ENCODE peak calls at places on chromosomes 13 and 19, in ten cellular contexts. M, S, R, O, F, W, B, Z, X and Q are unnamed samples.

GRCh38 chr13:90545070-90545840 is 802.2 kb upstream of the MIR17HG start:
- DNase-seq in M (no peak), S (no peak), R (no peak), O (peak), F (peak), W (no peak), B (no peak), Z (no peak), X (no peak), Q (no peak)

GRCh38 chr13:28324181-28324789 is 170.6 kb downstream of the FLT1 start:
- DNase-seq in M (peak), S (peak), R (peak), O (peak), F (peak), W (peak), B (no peak), Z (peak), X (peak), Q (no peak)

GRCh38 chr13:96052655-96053002 is 572 bp downstream of the UGGT2 start:
- DNase-seq in M (peak), S (peak), R (peak), O (peak), F (peak), W (peak), B (no peak), Z (no peak), X (no peak), Q (peak)

GRCh38 chr19:27774827-27775226 is 1438.1 kb downstream of the UQCRFS1 start:
- DNase-seq in M (no peak), S (no peak), R (no peak), O (peak), F (no peak), W (no peak), B (no peak), Z (no peak), X (no peak), Q (no peak)

GRCh38 chr13:36089130-36089529 is 42.1 kb downstream of the DCLK1 start:
- DNase-seq in M (no peak), S (no peak), R (no peak), O (no peak), F (no peak), W (no peak), B (no peak), Z (no peak), X (no peak), Q (no peak)

GRCh38 chr19:47093841-47094240 is 19.7 kb downstream of the ZC3H4 start:
- DNase-seq in M (no peak), S (no peak), R (no peak), O (no peak), F (no peak), W (no peak), B (no peak), Z (no peak), X (no peak), Q (no peak)

GRCh38 chr19:41225238-41226052 is 6.4 kb downstream of the AXL start:
- DNase-seq in M (no peak), S (peak), R (peak), O (peak), F (no peak), W (peak), B (no peak), Z (no peak), X (peak), Q (no peak)

GRCh38 chr19:50719566-50719965 is at the start of gene SHANK1:
- DNase-seq in M (no peak), S (no peak), R (no peak), O (peak), F (no peak), W (no peak), B (no peak), Z (no peak), X (no peak), Q (no peak)

GRCh38 chr19:36547001-36547732 is 19.1 kb upstream of the ZNF260 start:
- DNase-seq in M (no peak), S (no peak), R (no peak), O (peak), F (no peak), W (no peak), B (no peak), Z (no peak), X (no peak), Q (no peak)

GRCh38 chr19:35852029-35852780 is at the start of gene NPHS1:
- DNase-seq in M (no peak), S (no peak), R (no peak), O (no peak), F (no peak), W (no peak), B (no peak), Z (no peak), X (no peak), Q (no peak)

GRCh38 chr19:16441661-16442071 is 30.1 kb downstream of the EPS15L1 start:
- DNase-seq in M (no peak), S (peak), R (no peak), O (peak), F (peak), W (no peak), B (no peak), Z (no peak), X (peak), Q (no peak)

GRCh38 chr13:97944396-97945029 is 9.0 kb upstream of the IPO5 start:
- DNase-seq in M (no peak), S (no peak), R (no peak), O (peak), F (no peak), W (no peak), B (no peak), Z (no peak), X (no peak), Q (no peak)

GRCh38 chr13:92135509-92135908 is 737.1 kb downstream of the GPC5 start:
- DNase-seq in M (no peak), S (no peak), R (no peak), O (no peak), F (no peak), W (no peak), B (no peak), Z (no peak), X (no peak), Q (no peak)

GRCh38 chr19:7679017-7679720 is 1.5 kb upstream of the TRAPPC5 start:
- DNase-seq in M (peak), S (no peak), R (no peak), O (no peak), F (no peak), W (no peak), B (no peak), Z (peak), X (peak), Q (peak)

GRCh38 chr13:104327217-104327616 is 1261.0 kb upstream of the SLC10A2 start:
- DNase-seq in M (no peak), S (no peak), R (no peak), O (no peak), F (no peak), W (no peak), B (no peak), Z (no peak), X (no peak), Q (no peak)

GRCh38 chr13:114146173-114146572 is 13.8 kb upstream of the RASA3 start:
- DNase-seq in M (no peak), S (no peak), R (no peak), O (no peak), F (no peak), W (no peak), B (no peak), Z (no peak), X (no peak), Q (no peak)

GRCh38 chr19:14159059-14159458 is 22.7 kb upstream of the ASF1B start:
- DNase-seq in M (no peak), S (no peak), R (no peak), O (no peak), F (no peak), W (no peak), B (no peak), Z (no peak), X (no peak), Q (no peak)

GRCh38 chr19:56272448-56272847 is at the start of gene EDDM13:
- DNase-seq in M (peak), S (no peak), R (no peak), O (no peak), F (no peak), W (no peak), B (no peak), Z (no peak), X (no peak), Q (no peak)

GRCh38 chr13:75468098-75468497 is 13.9 kb downstream of the TBC1D4 start:
- DNase-seq in M (no peak), S (no peak), R (no peak), O (no peak), F (no peak), W (no peak), B (no peak), Z (no peak), X (no peak), Q (no peak)

GRCh38 chr13:49113526-49114286 is 106.4 kb upstream of the MLNR start:
- DNase-seq in M (no peak), S (no peak), R (no peak), O (peak), F (no peak), W (no peak), B (no peak), Z (no peak), X (no peak), Q (no peak)

GRCh38 chr13:42883771-42884170 is 102.4 kb downstream of the FAM216B start:
- DNase-seq in M (peak), S (no peak), R (peak), O (peak), F (peak), W (peak), B (no peak), Z (peak), X (peak), Q (peak)

GRCh38 chr19:7224205-7224833 is 69.9 kb downstream of the INSR start:
- DNase-seq in M (no peak), S (no peak), R (no peak), O (no peak), F (peak), W (no peak), B (no peak), Z (no peak), X (no peak), Q (no peak)

GRCh38 chr19:49588370-49589122 is 2.4 kb upstream of the PRR12 start:
- DNase-seq in M (no peak), S (no peak), R (no peak), O (no peak), F (no peak), W (no peak), B (no peak), Z (no peak), X (peak), Q (no peak)

GRCh38 chr19:38653028-38653571 is 5.7 kb downstream of the ACTN4 start:
- DNase-seq in M (no peak), S (no peak), R (no peak), O (no peak), F (peak), W (no peak), B (no peak), Z (peak), X (peak), Q (peak)

GRCh38 chr13:31172535-31172934 is 10.8 kb upstream of the HSPH1 start:
- DNase-seq in M (no peak), S (peak), R (peak), O (peak), F (no peak), W (peak), B (no peak), Z (no peak), X (no peak), Q (no peak)

GRCh38 chr19:51107406-51108065 is 673 bp downstream of the CTU1 start:
- DNase-seq in M (peak), S (peak), R (no peak), O (peak), F (no peak), W (peak), B (no peak), Z (peak), X (no peak), Q (no peak)

GRCh38 chr13:23578411-23579071 is 8.3 kb downstream of the TNFRSF19 start:
- DNase-seq in M (peak), S (peak), R (peak), O (peak), F (peak), W (peak), B (no peak), Z (no peak), X (peak), Q (no peak)

GRCh38 chr13:34942732-34943674 is 933 bp downstream of the NBEA start:
- DNase-seq in M (peak), S (peak), R (peak), O (peak), F (no peak), W (peak), B (peak), Z (peak), X (peak), Q (peak)

GRCh38 chr13:44174769-44175425 is 198.7 kb upstream of the SERP2 start:
- DNase-seq in M (no peak), S (no peak), R (no peak), O (peak), F (no peak), W (no peak), B (no peak), Z (no peak), X (peak), Q (no peak)

GRCh38 chr19:8655340-8655709 is 24.9 kb downstream of the NFILZ start:
- DNase-seq in M (peak), S (no peak), R (no peak), O (no peak), F (no peak), W (no peak), B (no peak), Z (no peak), X (no peak), Q (no peak)

GRCh38 chr19:47467914-47468313 is 3.8 kb downstream of the SLC8A2 start:
- DNase-seq in M (no peak), S (no peak), R (no peak), O (no peak), F (no peak), W (no peak), B (no peak), Z (no peak), X (no peak), Q (no peak)

GRCh38 chr13:97266328-97266727 is 44.2 kb downstream of the MBNL2 start:
- DNase-seq in M (no peak), S (no peak), R (no peak), O (no peak), F (no peak), W (no peak), B (no peak), Z (no peak), X (no peak), Q (no peak)

GRCh38 chr13:21573920-21574712 is 29.9 kb downstream of the MICU2 start:
- DNase-seq in M (no peak), S (no peak), R (no peak), O (no peak), F (no peak), W (no peak), B (no peak), Z (no peak), X (no peak), Q (no peak)

GRCh38 chr19:29843180-29844051 is 31.6 kb downstream of the CCNE1 start:
- DNase-seq in M (no peak), S (no peak), R (no peak), O (no peak), F (no peak), W (peak), B (peak), Z (no peak), X (peak), Q (no peak)